ENCODE peak calls at places on chromosomes 3 and 15, in four cellular contexts. C, A, D and R are unnamed samples.

GRCh38 chr3:63798873-63799272 is 20.2 kb upstream of the C3orf49 start:
- DNase-seq in C (no peak), A (no peak), D (no peak), R (no peak)

GRCh38 chr15:39529457-39529856 is 51.4 kb upstream of the THBS1 start:
- DNase-seq in C (no peak), A (no peak), D (no peak), R (no peak)

GRCh38 chr15:67824900-67825879 is at the start of gene SKOR1:
- DNase-seq in C (no peak), A (no peak), D (peak; percentile 37), R (peak; percentile 57)

GRCh38 chr3:179713643-179714090 is 60.8 kb downstream of the USP13 start:
- DNase-seq in C (no peak), A (no peak), D (peak; percentile 92), R (no peak)

GRCh38 chr15:47504624-47505256 is 212.6 kb upstream of the SEMA6D start:
- DNase-seq in C (no peak), A (no peak), D (no peak), R (no peak)

GRCh38 chr15:98071786-98072185 is 111.3 kb downstream of the ARRDC4 start:
- DNase-seq in C (no peak), A (no peak), D (no peak), R (no peak)

GRCh38 chr15:40413036-40413435 is 7.4 kb downstream of the IVD start:
- DNase-seq in C (no peak), A (no peak), D (no peak), R (no peak)

GRCh38 chr3:33440578-33441321 is 545 bp upstream of the UBP1 start:
- DNase-seq in C (peak; percentile 99), A (peak; percentile 89), D (peak; percentile 100), R (peak; percentile 100)

GRCh38 chr3:58066842-58067241 is 58.6 kb downstream of the FLNB start:
- DNase-seq in C (peak; percentile 14), A (peak; percentile 40), D (peak; percentile 72), R (no peak)

GRCh38 chr15:100703032-100703578 is 100.7 kb downstream of the ASB7 start:
- DNase-seq in C (peak; percentile 8), A (no peak), D (peak; percentile 93), R (no peak)

GRCh38 chr15:95365615-95366107 is 964.8 kb upstream of the NR2F2 start:
- DNase-seq in C (peak; percentile 43), A (no peak), D (peak; percentile 83), R (no peak)

GRCh38 chr15:35379972-35380371 is 166.0 kb downstream of the DPH6 start:
- DNase-seq in C (no peak), A (no peak), D (no peak), R (no peak)

GRCh38 chr3:194135806-194136518 is at the start of gene HES1:
- DNase-seq in C (peak; percentile 93), A (peak; percentile 97), D (peak; percentile 97), R (peak; percentile 98)

GRCh38 chr3:144119611-144120010 is 148.0 kb downstream of the DIPK2A start:
- DNase-seq in C (no peak), A (no peak), D (no peak), R (no peak)

GRCh38 chr15:76377217-76377616 is 40.6 kb downstream of the ISL2 start:
- DNase-seq in C (no peak), A (no peak), D (no peak), R (no peak)

GRCh38 chr3:187130346-187131066 is 8.8 kb downstream of the RPL39L start:
- DNase-seq in C (no peak), A (no peak), D (peak; percentile 62), R (no peak)

GRCh38 chr3:149333518-149333859 is at the start of gene TM4SF18:
- DNase-seq in C (no peak), A (no peak), D (no peak), R (no peak)

GRCh38 chr15:65839354-65839901 is 29.9 kb upstream of the RAB11A start:
- DNase-seq in C (no peak), A (no peak), D (no peak), R (no peak)

GRCh38 chr3:31606453-31606852 is 73.7 kb downstream of the STT3B start:
- DNase-seq in C (no peak), A (no peak), D (no peak), R (no peak)

GRCh38 chr3:144586382-144586781 is 614.8 kb downstream of the DIPK2A start:
- DNase-seq in C (no peak), A (no peak), D (peak; percentile 66), R (no peak)

GRCh38 chr15:69979269-69979668 is 118.4 kb downstream of the TLE3 start:
- DNase-seq in C (no peak), A (peak; percentile 13), D (peak; percentile 18), R (no peak)

GRCh38 chr3:64008487-64008886 is 14.8 kb downstream of the PSMD6 start:
- DNase-seq in C (no peak), A (no peak), D (no peak), R (no peak)

GRCh38 chr15:49747340-49747739 is 126.5 kb downstream of the DTWD1 start:
- DNase-seq in C (no peak), A (no peak), D (no peak), R (no peak)

GRCh38 chr3:118231578-118231977 is 803.1 kb downstream of the IGSF11 start:
- DNase-seq in C (no peak), A (no peak), D (no peak), R (no peak)

GRCh38 chr3:24834442-24834841 is 339.8 kb upstream of the THRB start:
- DNase-seq in C (no peak), A (no peak), D (no peak), R (no peak)

GRCh38 chr15:57743424-57743823 is 36.9 kb downstream of the POLR2M start:
- DNase-seq in C (no peak), A (no peak), D (no peak), R (no peak)

GRCh38 chr15:65189102-65189740 is 4.1 kb upstream of the CLPX start:
- DNase-seq in C (peak; percentile 64), A (no peak), D (peak; percentile 67), R (peak; percentile 63)

GRCh38 chr15:61983087-61983486 is 77.2 kb downstream of the VPS13C start:
- DNase-seq in C (no peak), A (no peak), D (no peak), R (no peak)

GRCh38 chr3:24472358-24472757 is 22.3 kb downstream of the THRB start:
- DNase-seq in C (no peak), A (no peak), D (no peak), R (no peak)

GRCh38 chr3:129747982-129748381 is 141.5 kb upstream of the PLXND1 start:
- DNase-seq in C (no peak), A (no peak), D (no peak), R (no peak)
- H3K36me3 ChIP-seq in C (no peaks in the 10 kb centered on the region), A (no peaks in the 10 kb centered on the region), D (no peaks in the 10 kb centered on the region), R (no peaks in the 10 kb centered on the region)

DNA sequence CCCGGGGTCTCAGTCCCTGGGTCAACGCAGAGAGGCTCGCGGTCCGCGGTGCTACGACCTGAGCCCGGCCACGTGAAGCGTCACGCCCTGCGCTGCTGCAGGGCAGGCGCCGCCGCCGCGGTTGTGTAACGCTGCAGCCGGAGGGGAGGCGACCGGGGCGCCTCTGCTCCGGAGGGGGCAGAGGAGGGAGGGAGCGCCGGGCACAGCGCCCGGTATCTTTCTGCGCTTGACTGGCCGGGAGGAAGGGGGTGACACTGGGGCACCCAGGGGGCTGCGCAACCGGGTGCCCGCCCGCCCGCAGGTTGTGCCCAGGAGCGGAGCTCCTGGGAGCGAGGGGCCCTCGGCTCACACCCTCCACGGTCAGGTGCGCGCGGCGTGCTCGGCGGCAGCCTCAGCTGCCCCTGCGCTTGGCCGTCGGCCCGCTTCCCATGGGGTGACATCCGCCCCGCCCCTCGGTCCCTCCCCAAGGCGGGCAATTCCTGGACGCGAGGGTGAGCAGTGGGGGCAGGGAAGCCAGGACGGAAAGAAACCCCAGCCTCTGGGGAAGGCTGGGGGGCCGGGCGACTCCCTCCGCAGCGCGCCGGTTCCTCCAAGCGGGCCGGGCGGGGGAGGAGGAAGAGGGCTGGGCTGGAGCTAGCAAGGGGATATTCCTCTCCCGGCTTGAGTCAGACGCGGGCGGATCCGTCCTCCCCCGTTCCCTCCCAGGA is 825 bp upstream of the BHLHE40 start:
- DNase-seq in C (peak; percentile 98), A (peak; percentile 98), D (peak; percentile 97), R (peak; percentile 99)
- TF ChIP-seq CTCF in C (peak; percentile 6), A (no peak), D (peak; percentile 1), R (no peak)

GRCh38 chr3:195270350-195271115 is 426 bp downstream of the XXYLT1 start:
- DNase-seq in C (peak; percentile 55), A (peak; percentile 76), D (peak; percentile 69), R (peak; percentile 85)
- TF ChIP-seq POLR2A in C (no peak), A (no peak), D (no peak), R (no peak)

GRCh38 chr3:5220193-5220592 is 32.7 kb downstream of the EDEM1 start:
- DNase-seq in C (no peak), A (no peak), D (no peak), R (no peak)
- H3K36me3 ChIP-seq in C (no peaks in the 10 kb centered on the region), A (peaks cover 7% of the 10 kb centered on the region), D (peaks cover 23% of the 10 kb centered on the region), R (peaks cover 14% of the 10 kb centered on the region)

GRCh38 chr3:133248389-133248788 is 151.5 kb upstream of the BFSP2 start:
- DNase-seq in C (no peak), A (no peak), D (no peak), R (no peak)

GRCh38 chr3:133246119-133246518 is 153.7 kb upstream of the BFSP2 start:
- DNase-seq in C (no peak), A (no peak), D (no peak), R (no peak)

GRCh38 chr3:133249490-133249889 is 150.4 kb upstream of the BFSP2 start:
- DNase-seq in C (no peak), A (no peak), D (no peak), R (no peak)

DNA sequence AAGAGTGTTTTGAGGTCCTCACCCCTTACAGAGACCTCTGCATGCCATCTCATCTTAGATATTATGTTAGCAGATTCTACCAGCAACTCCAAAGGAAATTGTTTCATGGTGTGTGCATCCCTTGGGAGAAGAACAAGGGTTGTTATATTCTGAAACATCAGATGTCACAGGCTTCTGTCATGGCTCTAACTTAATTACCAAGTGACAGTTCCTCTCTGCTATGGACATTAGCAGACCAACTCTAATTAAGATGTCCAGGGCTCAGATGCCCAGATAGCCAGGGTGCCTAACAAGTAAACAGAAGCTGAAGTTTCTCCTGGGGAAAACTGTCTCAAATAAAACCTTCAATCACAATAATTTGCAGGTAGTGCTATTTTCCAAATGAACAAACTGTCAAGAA is 153.1 kb upstream of the BFSP2 start:
- DNase-seq in C (no peak), A (no peak), D (no peak), R (no peak)
- TF ChIP-seq CTCF in C (no peak), A (no peak), D (no peak), R (no peak)

GRCh38 chr3:161371441-161372320 is at the start of gene SPTSSB:
- DNase-seq in C (no peak), A (peak; percentile 53), D (no peak), R (peak; percentile 54)
- TF ChIP-seq POLR2A in C (no peak), A (no peak), D (no peak), R (no peak)